ENCODE peak calls at places on chromosomes 12 and 14, in nine cellular contexts. A is GM23338, I is A549, C is thoracic aorta, M is heart right ventricle, Z is heart left ventricle, V is mucosa of descending colon, R is ovary, O is left lung. T is an unnamed sample. For H3K4me1, the result is how much of the 10 kb centered on the place peaks cover.

GRCh38 chr14:76876076-76876475 is 49.9 kb downstream of the LRRC74A start:
- DNase-seq in A (peak), I (peak), C (no peak), M (peak), Z (peak), V (no peak), R (peak), O (peak), T (no peak)

GRCh38 chr14:103711516-103712431 is 3.5 kb downstream of the XRCC3 start:
- DNase-seq in A (no peak), I (no peak), C (no peak), M (peak), Z (peak), V (peak), R (no peak), O (no peak), T (peak)

GRCh38 chr12:124334266-124334665 is 39.4 kb downstream of the RFLNA start:
- DNase-seq in A (no peak), I (no peak), C (no peak), M (no peak), Z (no peak), V (no peak), R (no peak), O (no peak), T (no peak)

GRCh38 chr14:69673578-69674305 is 62.3 kb downstream of the SUSD6 start:
- DNase-seq in A (peak), I (no peak), C (no peak), M (no peak), Z (no peak), V (no peak), R (no peak), O (no peak), T (no peak)

GRCh38 chr14:31945074-31945613 is 132.0 kb upstream of the ARHGAP5 start:
- DNase-seq in A (no peak), I (no peak), C (no peak), M (no peak), Z (no peak), V (peak), R (no peak), O (no peak), T (no peak)

GRCh38 chr14:104826197-104826857 is 25.4 kb downstream of the ZBTB42 start:
- DNase-seq in A (peak), I (peak), C (peak), M (peak), Z (peak), V (peak), R (peak), O (peak), T (peak)

GRCh38 chr14:75821828-75822521 is 159.8 kb downstream of the TGFB3 start:
- DNase-seq in A (no peak), I (no peak), C (no peak), M (no peak), Z (no peak), V (no peak), R (no peak), O (peak), T (no peak)

GRCh38 chr12:47120736-47121135 is 41.0 kb upstream of the AMIGO2 start:
- DNase-seq in A (no peak), I (no peak), C (no peak), M (no peak), Z (no peak), V (no peak), R (no peak), O (no peak), T (no peak)

GRCh38 chr14:50829472-50830043 is 1.4 kb downstream of the NIN start:
- DNase-seq in A (peak), I (no peak), C (no peak), M (no peak), Z (no peak), V (no peak), R (no peak), O (no peak), T (no peak)

GRCh38 chr12:105882404-105882803 is 256.4 kb downstream of the NUAK1 start:
- DNase-seq in A (peak), I (no peak), C (no peak), M (peak), Z (peak), V (no peak), R (no peak), O (no peak), T (no peak)

GRCh38 chr12:31849090-31849687 is 110.0 kb upstream of the RESF1 start:
- DNase-seq in A (peak), I (no peak), C (no peak), M (no peak), Z (no peak), V (no peak), R (no peak), O (no peak), T (no peak)

GRCh38 chr14:94158239-94158888 is 15.8 kb upstream of the PPP4R4 start:
- DNase-seq in A (no peak), I (no peak), C (no peak), M (no peak), Z (no peak), V (no peak), R (no peak), O (no peak), T (no peak)

GRCh38 chr12:6020930-6021329 is 75.9 kb upstream of the ANO2 start:
- DNase-seq in A (no peak), I (no peak), C (no peak), M (no peak), Z (no peak), V (no peak), R (no peak), O (no peak), T (no peak)

GRCh38 chr14:73762375-73762822 is 48.2 kb upstream of the PNMA1 start:
- DNase-seq in A (no peak), I (no peak), C (no peak), M (no peak), Z (no peak), V (no peak), R (no peak), O (no peak), T (no peak)

GRCh38 chr12:83827860-83828259 is 1084.7 kb downstream of the SLC6A15 start:
- DNase-seq in A (peak), I (no peak), C (no peak), M (no peak), Z (no peak), V (no peak), R (no peak), O (no peak), T (no peak)

GRCh38 chr12:21814327-21814726 is 39.8 kb upstream of the KCNJ8 start:
- DNase-seq in A (no peak), I (no peak), C (no peak), M (no peak), Z (no peak), V (no peak), R (no peak), O (no peak), T (no peak)

GRCh38 chr14:76985021-76985420 is 43.5 kb downstream of the IRF2BPL start:
- DNase-seq in A (no peak), I (no peak), C (no peak), M (no peak), Z (no peak), V (no peak), R (no peak), O (no peak), T (no peak)

GRCh38 chr12:116048886-116049285 is 228.6 kb downstream of the MED13L start:
- DNase-seq in A (no peak), I (no peak), C (no peak), M (no peak), Z (no peak), V (no peak), R (no peak), O (no peak), T (no peak)

GRCh38 chr12:1890119-1890703 is 28.2 kb downstream of the CACNA2D4 start:
- DNase-seq in A (no peak), I (no peak), C (no peak), M (no peak), Z (no peak), V (no peak), R (no peak), O (no peak), T (no peak)
- TF ChIP-seq CTCF in A (no peak), I (no peak), C (no peak), M (no peak), Z (no peak), V (no peak), R (no peak), O (no peak), T (no peak)

GRCh38 chr14:102335163-102335562 is 15.6 kb downstream of the ZNF839 start:
- DNase-seq in A (no peak), I (no peak), C (no peak), M (no peak), Z (no peak), V (no peak), R (no peak), O (no peak), T (no peak)

GRCh38 chr14:102326583-102326982 is 7.0 kb downstream of the ZNF839 start:
- DNase-seq in A (no peak), I (no peak), C (no peak), M (no peak), Z (no peak), V (no peak), R (no peak), O (no peak), T (no peak)

GRCh38 chr14:102333395-102333794 is 13.8 kb downstream of the ZNF839 start:
- DNase-seq in A (no peak), I (no peak), C (no peak), M (no peak), Z (no peak), V (peak), R (no peak), O (no peak), T (no peak)

GRCh38 chr14:102333795-102334415 is 14.4 kb downstream of the ZNF839 start:
- DNase-seq in A (no peak), I (no peak), C (no peak), M (no peak), Z (no peak), V (no peak), R (no peak), O (no peak), T (no peak)

GRCh38 chr14:102330806-102331205 is 11.3 kb downstream of the ZNF839 start:
- DNase-seq in A (no peak), I (no peak), C (no peak), M (no peak), Z (no peak), V (no peak), R (no peak), O (no peak), T (no peak)
- H3K4me1 ChIP-seq in A (under half), I (under half), C (under half), M (under half), Z (under half), V (under half), R (under half), O (under half), T (under half)

DNA sequence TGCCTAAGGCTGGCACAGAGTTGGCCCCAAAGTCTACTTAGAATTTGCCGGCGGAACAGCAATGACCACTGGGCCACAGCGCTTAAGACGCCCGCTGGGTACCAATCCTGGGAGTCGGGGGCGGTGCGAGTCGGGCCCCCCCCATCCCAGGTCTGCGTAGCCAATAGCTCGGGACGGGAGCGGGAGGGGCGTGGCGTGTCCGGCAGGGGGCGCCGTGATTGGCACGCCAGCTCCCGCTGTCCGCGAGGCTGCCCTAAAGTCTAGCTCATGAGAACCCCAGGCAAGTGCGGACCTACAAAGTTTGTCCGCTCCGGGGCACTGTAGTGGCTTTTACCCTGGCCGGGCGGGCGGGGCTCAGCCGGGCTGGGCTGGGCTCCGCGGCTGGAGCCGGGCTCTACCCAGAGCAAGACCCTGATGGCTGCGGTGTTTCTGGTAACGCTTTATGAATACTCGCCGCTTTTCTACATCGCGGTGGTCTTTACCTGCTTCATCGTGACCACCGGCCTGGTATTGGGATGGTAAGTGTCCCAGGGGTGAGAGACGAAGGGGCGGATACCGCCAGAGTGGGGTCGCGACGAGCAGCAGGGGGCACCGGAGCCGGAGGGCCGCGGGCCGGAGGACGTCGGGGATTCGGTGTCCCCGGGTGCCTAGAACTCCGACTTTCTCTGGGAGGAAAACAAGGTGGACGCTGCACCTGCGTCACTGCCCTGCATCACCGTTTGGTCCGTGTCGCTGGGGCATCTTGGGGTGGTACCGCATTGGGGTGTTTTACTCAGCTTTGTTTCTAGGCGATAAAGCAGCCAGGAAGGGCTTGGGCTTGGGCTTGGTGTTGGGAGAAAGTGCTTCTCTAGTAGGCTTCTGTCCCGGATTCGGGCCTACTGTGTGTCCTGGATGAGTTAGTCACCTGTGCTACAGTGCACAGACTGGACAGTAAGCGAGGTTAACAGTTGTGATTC is at the start of gene CGRRF1:
- DNase-seq in A (peak), I (peak), C (peak), M (peak), Z (peak), V (peak), R (peak), O (peak), T (peak)
- TF ChIP-seq CTCF in A (no peak), I (peak), C (peak), M (peak), Z (peak), V (peak), R (peak), O (peak), T (peak)

GRCh38 chr12:110780448-110780847 is 37.8 kb upstream of the PPP1CC start:
- DNase-seq in A (no peak), I (no peak), C (no peak), M (no peak), Z (no peak), V (no peak), R (no peak), O (no peak), T (no peak)
- H3K4me1 ChIP-seq in A (under half), I (under half), C (under half), M (under half), Z (under half), V (under half), R (under half), O (under half), T (under half)

DNA sequence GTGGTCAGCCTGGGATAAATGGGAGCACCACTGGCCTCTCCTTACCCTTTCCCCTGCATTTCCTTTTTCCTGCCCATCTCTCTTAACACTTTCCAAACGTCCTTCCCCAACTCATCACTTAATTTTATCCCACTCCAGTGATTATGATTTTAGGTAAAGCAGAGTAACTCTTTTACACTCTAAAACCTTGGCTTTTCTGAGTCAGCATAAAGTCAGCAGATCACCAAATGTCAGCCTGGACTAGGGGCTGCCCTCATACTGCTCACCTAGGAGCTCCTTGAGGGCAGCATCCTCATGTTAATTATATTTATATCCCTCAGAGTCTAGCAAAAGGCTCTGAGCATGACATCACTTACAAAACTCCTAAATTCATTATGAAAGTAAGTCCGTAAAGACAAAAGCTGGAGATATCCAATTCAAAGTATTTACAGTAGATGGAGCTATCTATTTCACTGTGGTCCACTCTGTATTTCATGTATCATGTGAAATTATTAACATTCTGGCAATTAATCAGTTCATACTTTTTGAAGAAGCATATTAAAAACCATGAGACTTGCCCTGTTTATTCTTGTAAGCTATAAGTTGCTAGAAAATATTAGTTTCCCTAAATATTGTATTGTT is 17.0 kb upstream of the DICER1 start:
- DNase-seq in A (no peak), I (no peak), C (no peak), M (no peak), Z (no peak), V (no peak), R (no peak), O (no peak), T (no peak)
- TF ChIP-seq CTCF in A (no peak), I (peak), C (no peak), M (peak), Z (peak), V (no peak), R (no peak), O (no peak), T (no peak)

GRCh38 chr14:99757331-99758070 is 35.7 kb upstream of the EML1 start:
- DNase-seq in A (no peak), I (peak), C (no peak), M (no peak), Z (no peak), V (no peak), R (no peak), O (peak), T (no peak)
- H3K4me1 ChIP-seq in A (under half), I (half or more), C (under half), M (half or more), Z (half or more), V (under half), R (under half), O (under half), T (under half)